ENCODE peak calls at places on chromosomes 3 and 15, in five cellular contexts. O is H1, U is K562, I is SK-N-SH, L is HCT116. C is an unnamed sample.

GRCh38 chr15:65067645-65068416 is at the start of gene RASL12:
- DNase-seq in L (no peak), O (no peak), U (no peak), I (peak), C (no peak)

GRCh38 chr3:132641837-132642538 is 17.6 kb downstream of the ACAD11 start:
- DNase-seq in L (peak), U (peak), O (no peak), I (peak), C (peak)

GRCh38 chr3:48408823-48409281 is 21.0 kb downstream of the PLXNB1 start:
- DNase-seq in I (peak), O (no peak), L (no peak), U (peak), C (no peak)

GRCh38 chr3:157832588-157832987 is 273.6 kb downstream of the SHOX2 start:
- DNase-seq in O (no peak), I (no peak), U (no peak), L (no peak), C (no peak)

GRCh38 chr3:133970916-133971315 is 58.8 kb downstream of the SLCO2A1 start:
- DNase-seq in O (no peak), L (no peak), I (peak), U (no peak), C (no peak)

GRCh38 chr3:38276081-38276916 is 5.8 kb upstream of the SLC22A14 start:
- DNase-seq in I (no peak), U (no peak), L (no peak), O (no peak), C (no peak)

GRCh38 chr3:185986201-185986600 is 48.4 kb upstream of the TRA2B start:
- DNase-seq in O (no peak), U (peak), L (no peak), I (no peak), C (no peak)

GRCh38 chr3:12782172-12782815 is 14.2 kb upstream of the CAND2 start:
- DNase-seq in U (peak), I (no peak), O (no peak), L (no peak), C (peak)

GRCh38 chr15:80991446-80991845 is 1.8 kb upstream of the MESD start:
- DNase-seq in U (peak), L (no peak), I (no peak), O (no peak), C (no peak)

GRCh38 chr15:67822537-67823370 is 2.6 kb upstream of the SKOR1 start:
- DNase-seq in U (peak), I (peak), O (no peak), L (no peak), C (no peak)

GRCh38 chr15:67161412-67161811 is 93.0 kb downstream of the AAGAB start:
- DNase-seq in U (no peak), I (no peak), L (no peak), O (no peak), C (no peak)

GRCh38 chr3:193085655-193086054 is 155.4 kb upstream of the PLAAT1 start:
- DNase-seq in O (no peak), L (no peak), U (no peak), I (no peak), C (no peak)

GRCh38 chr3:15113468-15113867 is 14.5 kb upstream of the RBSN start:
- DNase-seq in I (no peak), U (no peak), L (no peak), O (no peak), C (no peak)

GRCh38 chr15:37880009-37880834 is 54.2 kb upstream of the TMCO5A start:
- DNase-seq in O (no peak), I (no peak), U (peak), L (peak), C (peak)

GRCh38 chr3:189488241-189488767 is 142.9 kb upstream of the TP63 start:
- DNase-seq in I (no peak), U (no peak), L (no peak), O (peak), C (no peak)

GRCh38 chr3:197749315-197749600 is 425 bp upstream of the FYTTD1 start:
- DNase-seq in I (peak), O (no peak), L (peak), U (peak), C (peak)

GRCh38 chr15:63291507-63291906 is 14.1 kb downstream of the APH1B start:
- DNase-seq in L (no peak), I (no peak), O (no peak), U (peak), C (no peak)

GRCh38 chr3:33544126-33544525 is 103.9 kb upstream of the UBP1 start:
- DNase-seq in I (no peak), U (no peak), L (no peak), O (no peak), C (no peak)

GRCh38 chr3:53202331-53203015 is 41.5 kb downstream of the PRKCD start:
- DNase-seq in L (no peak), O (no peak), U (no peak), I (no peak), C (no peak)

GRCh38 chr15:74417230-74417629 is 16.5 kb downstream of the SEMA7A start:
- DNase-seq in O (no peak), I (no peak), L (no peak), U (no peak), C (no peak)

GRCh38 chr3:21484323-21485154 is 266.5 kb downstream of the ZNF385D start:
- DNase-seq in O (peak), I (peak), L (no peak), U (peak), C (peak)

GRCh38 chr15:41811432-41812195 is 16.3 kb upstream of the JMJD7 start:
- DNase-seq in U (peak), L (peak), I (peak), O (peak), C (peak)

GRCh38 chr3:53346922-53347260 is 452 bp downstream of the DCP1A start:
- DNase-seq in U (no peak), I (no peak), O (no peak), L (no peak), C (no peak)

GRCh38 chr3:196016485-196016884 is 65.4 kb downstream of the TFRC start:
- DNase-seq in L (no peak), I (no peak), O (no peak), U (no peak), C (no peak)

GRCh38 chr3:71332813-71333212 is 250.7 kb downstream of the FOXP1 start:
- DNase-seq in O (no peak), U (no peak), L (no peak), I (no peak), C (no peak)

GRCh38 chr15:29844290-29844903 is 22.1 kb upstream of the TJP1 start:
- DNase-seq in O (no peak), U (no peak), I (no peak), L (peak), C (no peak)

GRCh38 chr3:171393032-171393744 is 67.0 kb downstream of the TNIK start:
- DNase-seq in O (peak), I (no peak), U (no peak), L (no peak), C (no peak)

GRCh38 chr3:88713233-88713691 is 394.2 kb upstream of the EPHA3 start:
- DNase-seq in U (no peak), O (no peak), L (no peak), I (no peak), C (no peak)

GRCh38 chr15:99390667-99391066 is 139.4 kb downstream of the LRRC28 start:
- DNase-seq in L (no peak), U (no peak), O (peak), I (no peak), C (no peak)

GRCh38 chr15:77863491-77864105 is 213.9 kb downstream of the TBC1D2B start:
- DNase-seq in O (no peak), L (no peak), I (no peak), U (no peak), C (no peak)
- TF ChIP-seq JUND in O (no peak), L (no peak), I (no peak), U (no peak), C (no peak)

DNA sequence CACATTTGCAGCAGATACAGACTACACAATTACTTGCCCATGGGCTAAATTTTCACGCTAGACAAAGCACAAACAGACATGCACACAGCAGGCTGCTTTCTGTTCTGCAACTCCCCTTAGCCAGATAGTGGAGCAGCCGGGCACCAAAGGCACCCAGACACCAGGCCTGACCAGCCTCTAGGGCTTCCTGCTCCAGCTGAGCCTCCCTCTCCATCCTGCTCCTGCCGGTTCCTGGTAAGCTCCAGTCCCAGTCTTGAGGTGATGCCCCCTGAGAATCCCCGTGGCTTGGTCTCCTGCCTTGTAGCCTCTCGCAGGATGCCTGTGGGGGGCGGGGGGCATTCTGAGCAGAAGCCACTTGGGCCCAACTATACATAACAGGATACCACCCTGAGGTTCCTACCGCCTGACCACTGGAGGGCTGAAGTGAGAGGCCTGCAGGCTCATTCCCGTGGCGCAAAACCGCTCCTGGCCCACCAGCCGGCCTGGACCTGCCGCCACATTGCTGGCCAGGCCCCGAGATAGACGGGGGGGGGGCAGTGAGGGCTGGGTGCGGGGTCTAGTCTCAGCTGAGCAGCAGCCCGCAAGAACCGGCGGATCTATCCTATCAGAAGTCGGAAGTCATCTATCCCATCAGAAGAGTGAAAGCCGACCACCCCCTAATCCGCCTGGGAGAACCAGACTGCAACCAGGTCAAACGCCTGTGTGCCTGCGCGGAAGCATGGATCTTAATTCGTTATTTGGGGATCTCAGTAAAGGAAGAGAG is 3.9 kb downstream of the FOXL2 start:
- DNase-seq in U (peak), L (no peak), I (peak), O (no peak), C (no peak)
- TF ChIP-seq JUND in U (no peak), L (no peak), I (no peak), O (no peak), C (no peak)

DNA sequence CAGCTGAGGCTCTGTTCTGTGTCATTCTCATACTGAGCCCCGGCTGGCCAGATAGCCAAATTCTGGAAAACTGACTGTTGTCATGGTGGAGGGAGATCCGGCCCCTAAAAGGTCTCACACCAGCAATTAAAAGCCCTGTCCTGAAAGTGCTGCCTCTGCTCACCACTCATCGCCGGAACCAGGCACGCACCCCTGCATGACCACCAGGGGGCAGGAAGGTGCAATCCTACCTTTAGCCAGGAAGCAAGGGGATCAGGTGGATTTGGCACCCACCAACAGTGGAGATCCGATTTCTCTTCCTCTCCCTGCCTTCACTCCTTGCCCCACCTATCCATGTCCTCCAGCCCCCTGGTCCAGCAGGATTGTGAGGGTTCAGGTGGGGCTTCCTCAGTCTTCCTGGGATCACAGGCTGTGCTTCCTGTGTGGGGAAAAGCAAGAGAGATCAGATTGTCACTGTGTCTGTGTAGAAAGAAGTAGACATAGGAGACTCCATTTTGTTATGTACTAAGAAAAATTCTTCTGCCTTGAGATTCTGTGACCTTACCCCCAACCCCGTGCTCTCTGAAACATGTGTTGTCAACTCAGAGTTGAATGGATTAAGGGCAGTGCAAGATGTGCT is 16.1 kb upstream of the CACNA2D2 start:
- DNase-seq in O (peak), L (peak), U (peak), I (peak), C (peak)
- TF ChIP-seq JUND in O (peak), L (no peak), U (peak), I (no peak), C (no peak)

DNA sequence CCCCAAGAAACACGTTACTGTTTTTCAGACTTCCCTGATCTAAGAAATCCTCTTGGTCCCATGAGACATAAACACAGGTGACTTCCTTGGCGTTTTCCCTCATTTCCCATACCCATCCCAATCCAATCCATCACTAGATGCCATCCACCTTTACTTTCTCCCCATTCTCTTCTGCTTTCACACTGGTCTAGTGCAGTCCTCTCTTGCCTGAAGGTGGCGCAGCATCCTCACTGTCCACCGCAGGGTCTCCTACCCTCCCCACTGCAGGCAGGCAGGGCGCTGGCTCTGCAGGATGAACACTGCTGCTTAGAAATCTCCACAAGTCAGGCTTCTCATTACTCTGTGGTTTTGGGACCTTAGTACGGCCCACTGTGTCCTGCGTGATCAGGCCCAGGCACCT is 58.2 kb downstream of the RAB7A start:
- DNase-seq in L (no peak), U (peak), I (peak), O (peak), C (no peak)
- TF ChIP-seq JUND in L (no peak), U (no peak), I (no peak), O (no peak), C (no peak)

GRCh38 chr3:144344925-144345548 is 373.4 kb downstream of the DIPK2A start:
- DNase-seq in I (no peak), O (no peak), U (no peak), L (no peak), C (no peak)
- TF ChIP-seq JUND in I (no peak), O (no peak), U (no peak), L (no peak), C (no peak)

GRCh38 chr3:126402178-126402577 is 7.5 kb downstream of the CFAP100 start:
- DNase-seq in U (no peak), L (no peak), I (no peak), O (no peak), C (no peak)
- TF ChIP-seq JUND in U (no peak), L (no peak), I (no peak), O (no peak), C (no peak)

GRCh38 chr3:119405315-119405714 is 58.1 kb downstream of the TMEM39A start:
- DNase-seq in O (no peak), L (no peak), I (no peak), U (no peak), C (no peak)
- TF ChIP-seq JUND in O (no peak), L (no peak), I (no peak), U (no peak), C (no peak)

GRCh38 chr3:39381432-39381831 is 1.7 kb upstream of the SLC25A38 start:
- DNase-seq in L (no peak), I (no peak), O (no peak), U (no peak), C (no peak)

GRCh38 chr3:39378957-39379777 is 4.0 kb upstream of the SLC25A38 start:
- DNase-seq in U (no peak), O (no peak), I (no peak), L (no peak), C (no peak)

GRCh38 chr3:39379778-39380155 is 3.4 kb upstream of the SLC25A38 start:
- DNase-seq in U (no peak), I (no peak), L (no peak), O (no peak), C (no peak)

GRCh38 chr3:39376929-39377634 is 6.1 kb upstream of the SLC25A38 start:
- DNase-seq in I (no peak), U (no peak), O (no peak), L (no peak), C (no peak)

GRCh38 chr3:39378092-39378491 is 5.1 kb upstream of the SLC25A38 start:
- DNase-seq in I (peak), L (peak), U (peak), O (no peak), C (peak)
- TF ChIP-seq JUND in I (no peak), L (no peak), U (no peak), O (no peak), C (no peak)

GRCh38 chr3:120816728-120817127 is 74.2 kb downstream of the GTF2E1 start:
- DNase-seq in U (no peak), O (no peak), I (no peak), L (no peak), C (no peak)
- TF ChIP-seq JUND in U (no peak), O (no peak), I (no peak), L (no peak), C (no peak)

C was measured in T47D.